ENCODE peak calls at places on chromosome 2, in four cellular contexts. L, S, W and T are unnamed samples.

GRCh38 chr2:234335676-234336228 is 161.1 kb downstream of the ARL4C start:
- DNase-seq in L (peak), S (no peak), W (peak), T (peak)

GRCh38 chr2:120880381-120880780 is 144.7 kb downstream of the GLI2 start:
- DNase-seq in L (no peak), S (no peak), W (no peak), T (peak)

GRCh38 chr2:157283468-157283867 is 26.0 kb downstream of the GALNT5 start:
- DNase-seq in L (no peak), S (no peak), W (no peak), T (no peak)

GRCh38 chr2:79373359-79374115 is 139.3 kb upstream of the CTNNA2 start:
- DNase-seq in L (peak), S (no peak), W (no peak), T (no peak)

GRCh38 chr2:101223814-101224231 is 28.9 kb upstream of the CNOT11 start:
- DNase-seq in L (no peak), S (no peak), W (no peak), T (no peak)

GRCh38 chr2:216601632-216602409 is 31.4 kb upstream of the IGFBP2 start:
- DNase-seq in L (no peak), S (no peak), W (no peak), T (no peak)

GRCh38 chr2:181656450-181657261 is at the start of gene CERKL:
- DNase-seq in L (peak), S (no peak), W (peak), T (peak)

GRCh38 chr2:190551928-190552327 is 17.4 kb upstream of the NEMP2 start:
- DNase-seq in L (no peak), S (no peak), W (no peak), T (no peak)

GRCh38 chr2:237551071-237551574 is 15.3 kb upstream of the PRLH start:
- DNase-seq in L (no peak), S (no peak), W (no peak), T (no peak)

GRCh38 chr2:181169459-181169858 is 189.1 kb downstream of the UBE2E3 start:
- DNase-seq in L (no peak), S (no peak), W (no peak), T (no peak)

GRCh38 chr2:8927510-8928456 is 75.7 kb downstream of the MBOAT2 start:
- DNase-seq in L (no peak), S (no peak), W (no peak), T (no peak)

GRCh38 chr2:16853088-16853487 is 187.5 kb upstream of the CYRIA start:
- DNase-seq in L (no peak), S (no peak), W (no peak), T (no peak)